ENCODE peak calls at places on chromosomes 16 and 17, in four cellular contexts. W, K, C and H are unnamed samples. For H3K4me1 and H3K27me3, the result is how much of the 10 kb centered on the place peaks cover.

GRCh38 chr17:41264599-41264998 is 579 bp upstream of the KRTAP9-6 start:
- DNase-seq in C (no peak), K (no peak), W (no peak), H (no peak)

GRCh38 chr16:27323781-27324561 is 10.2 kb downstream of the IL4R start:
- DNase-seq in W (no peak), K (peak), C (no peak), H (no peak)

GRCh38 chr17:59712856-59713255 is 5.4 kb downstream of the VMP1 start:
- DNase-seq in C (no peak), K (no peak), W (no peak), H (no peak)

GRCh38 chr17:40857535-40857934 is 9.5 kb downstream of the KRT12 start:
- DNase-seq in C (no peak), K (no peak), W (peak), H (no peak)

GRCh38 chr16:65125322-65125721 is 3.5 kb upstream of the CDH11 start:
- DNase-seq in C (no peak), K (no peak), W (no peak), H (no peak)

GRCh38 chr16:30136971-30137601 is 14.1 kb upstream of the MAPK3 start:
- DNase-seq in K (no peak), C (no peak), W (no peak), H (no peak)

GRCh38 chr16:53449816-53450517 is 15.7 kb downstream of the RBL2 start:
- DNase-seq in W (no peak), K (no peak), C (no peak), H (peak)

GRCh38 chr17:79982986-79983385 is 52.7 kb downstream of the TBC1D16 start:
- DNase-seq in C (peak), W (no peak), K (no peak), H (no peak)

GRCh38 chr17:17075037-17075755 is 32.9 kb downstream of the MPRIP start:
- DNase-seq in C (peak), W (peak), K (peak), H (no peak)

GRCh38 chr17:61467416-61468262 is 15.4 kb downstream of the TBX4 start:
- DNase-seq in C (peak), K (peak), W (peak), H (no peak)

GRCh38 chr17:31437720-31438400 is 46.4 kb downstream of the RAB11FIP4 start:
- DNase-seq in K (no peak), W (no peak), C (no peak), H (no peak)

GRCh38 chr17:79024901-79025737 is 1.1 kb downstream of the C1QTNF1 start:
- DNase-seq in W (no peak), K (peak), C (peak), H (no peak)

GRCh38 chr16:28491080-28491969 is 549 bp downstream of the CLN3 start:
- DNase-seq in K (peak), C (peak), W (peak), H (peak)

GRCh38 chr16:89811321-89811720 is 5.1 kb downstream of the FANCA start:
- DNase-seq in W (no peak), C (no peak), K (no peak), H (peak)

GRCh38 chr17:68792042-68792685 is 163.0 kb downstream of the ABCA8 start:
- DNase-seq in C (no peak), W (peak), K (no peak), H (no peak)

GRCh38 chr16:14244344-14245010 is 173.4 kb downstream of the MRTFB start:
- DNase-seq in C (no peak), K (no peak), W (peak), H (no peak)

GRCh38 chr17:57257911-57258885 is 1.9 kb downstream of the MSI2 start:
- DNase-seq in K (no peak), C (no peak), W (peak), H (no peak)

GRCh38 chr17:78414178-78415162 is 36.0 kb downstream of the PGS1 start:
- DNase-seq in K (no peak), C (no peak), W (no peak), H (no peak)

GRCh38 chr17:28747801-28748750 is 4.3 kb downstream of the TRAF4 start:
- DNase-seq in W (no peak), K (no peak), C (no peak), H (no peak)

GRCh38 chr16:57147381-57148191 is 38.3 kb downstream of the PSME3IP1 start:
- DNase-seq in C (no peak), K (no peak), W (no peak), H (peak)

GRCh38 chr17:64384253-64385186 is 6.1 kb downstream of the PECAM1 start:
- DNase-seq in C (peak), W (no peak), K (no peak), H (no peak)

GRCh38 chr17:55794681-55795080 is 43.8 kb downstream of the PCTP start:
- DNase-seq in C (no peak), K (no peak), W (no peak), H (no peak)

GRCh38 chr17:77315551-77316190 is 174.9 kb downstream of the SEC14L1 start:
- DNase-seq in W (no peak), C (peak), K (no peak), H (no peak)

GRCh38 chr17:77316191-77316641 is 175.4 kb downstream of the SEC14L1 start:
- DNase-seq in K (peak), W (peak), C (peak), H (no peak)

GRCh38 chr17:77313831-77314230 is 173.1 kb downstream of the SEC14L1 start:
- DNase-seq in K (no peak), W (no peak), C (no peak), H (no peak)

GRCh38 chr17:77314601-77315000 is 173.8 kb downstream of the SEC14L1 start:
- DNase-seq in W (no peak), C (peak), K (no peak), H (no peak)

GRCh38 chr17:77315010-77315409 is 174.2 kb downstream of the SEC14L1 start:
- DNase-seq in K (no peak), W (no peak), C (peak), H (no peak)
- H3K4me1 ChIP-seq in K (under half), W (under half), C (under half), H (under half)

GRCh38 chr17:44558349-44559287 is 1.3 kb downstream of the FZD2 start:
- DNase-seq in C (no peak), W (peak), K (peak), H (no peak)

GRCh38 chr17:44564429-44564828 is 7.1 kb downstream of the FZD2 start:
- DNase-seq in K (no peak), W (no peak), C (no peak), H (no peak)

GRCh38 chr17:44559288-44560249 is 2.3 kb downstream of the FZD2 start:
- DNase-seq in C (no peak), W (no peak), K (no peak), H (no peak)

GRCh38 chr17:44557653-44558285 is 485 bp downstream of the FZD2 start:
- DNase-seq in K (peak), W (peak), C (peak), H (no peak)

GRCh38 chr17:44561237-44561623 is 3.9 kb downstream of the FZD2 start:
- DNase-seq in C (no peak), W (no peak), K (no peak), H (no peak)
- H3K27me3 ChIP-seq in C (under half), W (under half), K (under half), H (half or more)

GRCh38 chr17:46171939-46172338 is 21.3 kb downstream of the KANSL1 start:
- DNase-seq in W (no peak), K (no peak), C (no peak), H (no peak)
- H3K4me1 ChIP-seq in W (under half), K (under half), C (under half), H (under half)

GRCh38 chr16:67155305-67156145 is 4.2 kb downstream of the TRADD start:
- DNase-seq in C (peak), K (peak), W (peak), H (peak)

GRCh38 chr16:67157106-67157748 is 2.5 kb downstream of the TRADD start:
- DNase-seq in C (no peak), W (no peak), K (no peak), H (no peak)

GRCh38 chr16:67156146-67156844 is 3.4 kb downstream of the TRADD start:
- DNase-seq in K (no peak), C (no peak), W (no peak), H (no peak)

GRCh38 chr16:67151431-67152097 is 766 bp upstream of the B3GNT9 start:
- DNase-seq in C (no peak), W (no peak), K (no peak), H (no peak)

DNA sequence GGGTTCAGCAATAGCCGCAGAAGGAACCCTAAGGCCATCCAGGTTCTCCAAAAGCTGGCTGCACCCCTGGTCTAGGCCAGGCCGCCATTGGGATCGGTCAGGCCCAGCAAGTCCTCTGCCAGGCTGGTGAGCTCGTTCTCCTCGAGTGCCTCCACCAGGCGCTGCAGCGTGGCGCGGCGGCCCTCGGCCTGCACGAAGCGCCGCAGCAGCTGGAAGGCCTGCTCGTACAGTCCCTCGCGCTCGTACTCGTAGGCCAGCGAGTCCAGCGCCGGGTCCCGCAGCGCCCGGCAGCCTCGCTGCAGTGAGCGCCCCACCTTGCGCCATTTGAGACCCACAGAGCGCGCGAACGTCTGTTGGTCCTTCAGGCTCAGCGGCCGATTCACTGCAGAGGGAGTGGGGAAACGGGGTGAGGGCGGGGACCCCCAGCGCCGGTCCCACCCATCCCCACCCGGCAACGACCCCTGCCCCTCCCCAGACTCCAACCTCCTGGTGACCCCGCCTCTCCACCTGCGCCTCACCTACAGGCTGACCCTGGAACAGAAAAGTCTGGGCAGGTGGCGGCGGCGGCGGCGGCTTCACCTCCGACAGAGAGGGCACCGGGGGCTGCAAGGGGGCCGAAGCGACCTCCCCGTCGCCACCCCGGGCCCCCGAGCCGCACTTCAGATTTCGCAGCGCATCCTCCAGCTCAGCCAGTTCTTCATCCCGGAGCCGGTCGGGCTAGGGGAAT is 3.9 kb upstream of the B3GNT9 start:
- DNase-seq in K (peak), W (no peak), C (no peak), H (no peak)
- H3K27me3 ChIP-seq in K (half or more), W (under half), C (under half), H (under half)

GRCh38 chr17:2933606-2934005 is 129.8 kb downstream of the OR1D5 start:
- DNase-seq in C (no peak), K (no peak), W (no peak), H (no peak)
- H3K4me1 ChIP-seq in C (under half), K (under half), W (under half), H (under half)

DNA sequence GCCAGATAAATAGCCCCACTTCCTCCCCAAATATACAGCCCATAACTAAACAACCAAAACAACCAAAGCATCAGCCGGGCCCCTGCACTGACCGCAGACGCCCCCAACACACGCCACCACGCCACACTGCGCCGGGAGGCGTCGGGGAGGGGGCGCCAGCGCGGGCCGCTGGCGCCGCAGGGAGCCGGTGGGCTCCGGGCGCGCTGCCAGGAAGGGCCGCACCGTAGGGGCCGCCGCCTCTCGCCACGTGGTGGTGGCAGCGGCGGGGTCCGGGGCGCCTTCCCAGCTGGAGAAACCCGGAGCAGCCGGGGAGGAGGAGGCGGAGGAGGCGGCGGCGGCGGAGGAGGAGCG is 319 bp upstream of the TBKBP1 start:
- DNase-seq in W (no peak), C (no peak), K (peak), H (no peak)
- H3K27me3 ChIP-seq in W (under half), C (under half), K (under half), H (under half)